ENCODE peak calls at places on chromosome 4, in five cellular contexts. N is GM10248, U is H9, P is tibial artery, D is mucosa of descending colon. S is an unnamed sample.

GRCh38 chr4:89752932-89753598 is 83.9 kb downstream of the SNCA start:
- DNase-seq in U (no peak), P (no peak), D (no peak), N (no peak), S (peak; percentile 91)

GRCh38 chr4:155819066-155819465 is 47.0 kb downstream of the ASIC5 start:
- DNase-seq in N (no peak), D (no peak), P (peak; percentile 20), U (no peak), S (no peak)

GRCh38 chr4:84381759-84382158 is 117.3 kb downstream of the NKX6-1 start:
- DNase-seq in P (no peak), N (no peak), U (no peak), D (no peak), S (no peak)

GRCh38 chr4:113851816-113852215 is 90.3 kb upstream of the CAMK2D start:
- DNase-seq in P (no peak), U (no peak), N (no peak), D (no peak), S (no peak)

GRCh38 chr4:116829187-116829586 is 256.2 kb downstream of the TRAM1L1 start:
- DNase-seq in D (no peak), U (peak; percentile 62), N (no peak), P (no peak), S (no peak)

GRCh38 chr4:74424111-74424510 is 20.8 kb upstream of the AREG start:
- DNase-seq in P (no peak), D (no peak), U (no peak), N (no peak), S (no peak)

GRCh38 chr4:125244848-125245450 is 69.8 kb upstream of the FAT4 start:
- DNase-seq in D (no peak), P (no peak), N (no peak), U (no peak), S (no peak)

GRCh38 chr4:47718691-47719090 is 119.2 kb downstream of the CORIN start:
- DNase-seq in U (no peak), N (no peak), D (no peak), P (no peak), S (no peak)

GRCh38 chr4:89301902-89302301 is 5.7 kb downstream of the GPRIN3 start:
- DNase-seq in N (no peak), U (no peak), D (no peak), P (no peak), S (no peak)

GRCh38 chr4:148170408-148171385 is 271.5 kb downstream of the NR3C2 start:
- DNase-seq in P (no peak), N (no peak), D (peak; percentile 67), U (no peak), S (no peak)
- TF ChIP-seq CTCF in P (no peak), N (no peak), D (no peak), U (no peak), S (no peak)

GRCh38 chr4:137610960-137611359 is 78.7 kb upstream of the PCDH18 start:
- DNase-seq in U (peak; percentile 41), P (no peak), N (no peak), D (no peak), S (peak; percentile 22)
- TF ChIP-seq CTCF in U (peak; percentile 74), P (peak; percentile 15), N (no peak), D (no peak), S (peak; percentile 60)

GRCh38 chr4:77728420-77728819 is 90.7 kb downstream of the CNOT6L start:
- DNase-seq in N (no peak), U (no peak), P (no peak), D (no peak), S (no peak)
- TF ChIP-seq CTCF in N (no peak), U (peak; percentile 53), P (no peak), D (no peak), S (no peak)

GRCh38 chr4:153156263-153156662 is 48.0 kb upstream of the TRIM2 start:
- DNase-seq in N (no peak), D (no peak), U (no peak), P (no peak), S (no peak)
- TF ChIP-seq CTCF in N (peak; percentile 29), D (no peak), U (peak; percentile 49), P (no peak), S (no peak)

GRCh38 chr4:336893-337142 is 796 bp upstream of the ZNF141 start:
- DNase-seq in D (no peak), P (no peak), U (no peak), N (no peak), S (no peak)

GRCh38 chr4:338759-339097 is 1.1 kb downstream of the ZNF141 start:
- DNase-seq in N (no peak), P (no peak), U (no peak), D (peak; percentile 32), S (no peak)

GRCh38 chr4:337932-338758 is 531 bp downstream of the ZNF141 start:
- DNase-seq in N (no peak), P (no peak), U (no peak), D (peak; percentile 68), S (no peak)

GRCh38 chr4:336099-336892 is 1.3 kb upstream of the ZNF141 start:
- DNase-seq in U (peak; percentile 29), P (peak; percentile 24), D (peak; percentile 63), N (peak; percentile 38), S (no peak)

DNA sequence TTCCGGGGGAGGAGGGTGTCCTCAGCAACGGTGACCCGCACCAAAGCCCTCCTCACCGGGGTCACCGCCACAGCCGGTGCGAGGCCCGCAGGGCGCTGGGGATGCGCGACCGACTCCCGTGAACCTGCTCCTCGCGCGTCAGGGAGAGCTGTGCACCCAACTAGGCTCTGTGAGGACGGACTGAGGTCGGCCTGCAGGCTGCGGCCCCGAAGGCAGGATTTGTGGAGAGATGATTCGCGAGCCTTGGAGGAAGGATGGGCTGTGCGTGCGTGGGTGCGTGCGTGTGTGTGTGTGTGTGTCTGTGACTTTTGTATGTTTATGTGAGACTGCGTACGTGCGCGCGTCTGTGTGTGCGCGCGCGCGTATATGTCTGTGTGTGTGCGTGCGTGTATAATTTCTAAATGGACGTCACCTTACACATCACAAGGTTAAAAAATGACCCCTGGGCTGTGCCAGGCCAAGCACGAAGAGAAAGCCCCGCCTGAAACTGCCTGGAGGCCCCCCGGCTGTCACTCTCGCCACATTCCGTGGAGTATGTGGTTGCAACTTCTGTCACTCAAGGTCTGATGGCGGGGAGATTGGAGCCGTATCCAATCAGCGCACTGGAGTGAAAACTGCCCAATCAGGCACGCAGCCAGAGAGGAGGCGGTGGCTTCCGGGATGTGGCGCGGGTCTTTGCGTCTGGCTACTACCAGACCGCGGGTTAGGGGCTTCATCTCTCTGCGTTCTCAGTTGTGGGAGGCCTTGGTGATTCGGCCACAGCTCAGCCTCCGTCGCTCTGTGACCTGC is at the start of gene ZNF141:
- DNase-seq in U (peak; percentile 98), D (peak; percentile 94), N (peak; percentile 99), P (peak; percentile 97), S (peak; percentile 85)
- TF ChIP-seq CTCF in U (no peak), D (no peak), N (no peak), P (no peak), S (no peak)

GRCh38 chr4:78167510-78167909 is 110.4 kb downstream of the FRAS1 start:
- DNase-seq in D (no peak), N (no peak), P (no peak), U (no peak), S (no peak)

GRCh38 chr4:78168029-78168428 is 110.9 kb downstream of the FRAS1 start:
- DNase-seq in N (no peak), D (no peak), U (no peak), P (no peak), S (no peak)

GRCh38 chr4:78169728-78170127 is 112.6 kb downstream of the FRAS1 start:
- DNase-seq in P (no peak), D (no peak), U (no peak), N (no peak), S (no peak)

GRCh38 chr4:78174931-78175330 is 117.8 kb downstream of the FRAS1 start:
- DNase-seq in P (no peak), D (no peak), N (no peak), U (peak; percentile 38), S (no peak)

GRCh38 chr4:78171482-78171881 is 114.4 kb downstream of the FRAS1 start:
- DNase-seq in D (no peak), U (peak; percentile 59), N (no peak), P (no peak), S (no peak)
- TF ChIP-seq CTCF in D (no peak), U (peak; percentile 58), N (no peak), P (no peak), S (no peak)